ENCODE peak calls at places on chromosome 9, in nine cellular contexts. One of them, this sample, is unnamed.

GRCh38 chr9:128118971-128119665 is 8.4 kb downstream of the PTGES2 start:
- DNase-seq in activated T-cell treated with anti-CD3 and anti-CD28 coated beads for 24 hours: no peak
- DNase-seq in SJSA1: no peak
- DNase-seq in heart left ventricle: no peak
- DNase-seq in NCI-H345: no peak
- DNase-seq in T follicular helper cell: no peak
- DNase-seq in T1000: no peak
- DNase-seq in lower lobe of right lung: peak; percentile 29
- DNase-seq in HuH-7.5: no peak
- DNase-seq in this sample: no peak

GRCh38 chr9:81599837-81600236 is 89.5 kb downstream of the TLE1 start:
- DNase-seq in activated T-cell treated with anti-CD3 and anti-CD28 coated beads for 24 hours: no peak
- DNase-seq in SJSA1: no peak
- DNase-seq in heart left ventricle: no peak
- DNase-seq in NCI-H345: no peak
- DNase-seq in T follicular helper cell: no peak
- DNase-seq in T1000: no peak
- DNase-seq in lower lobe of right lung: no peak
- DNase-seq in HuH-7.5: no peak
- DNase-seq in this sample: no peak

GRCh38 chr9:9574080-9574479 is 1038.7 kb downstream of the PTPRD start:
- DNase-seq in activated T-cell treated with anti-CD3 and anti-CD28 coated beads for 24 hours: no peak
- DNase-seq in SJSA1: no peak
- DNase-seq in heart left ventricle: no peak
- DNase-seq in NCI-H345: no peak
- DNase-seq in T follicular helper cell: no peak
- DNase-seq in T1000: no peak
- DNase-seq in lower lobe of right lung: no peak
- DNase-seq in HuH-7.5: no peak
- DNase-seq in this sample: no peak

GRCh38 chr9:89414670-89415069 is 83.2 kb downstream of the SEMA4D start:
- DNase-seq in activated T-cell treated with anti-CD3 and anti-CD28 coated beads for 24 hours: no peak
- DNase-seq in SJSA1: no peak
- DNase-seq in heart left ventricle: no peak
- DNase-seq in NCI-H345: no peak
- DNase-seq in T follicular helper cell: no peak
- DNase-seq in T1000: no peak
- DNase-seq in lower lobe of right lung: no peak
- DNase-seq in HuH-7.5: no peak
- DNase-seq in this sample: no peak

GRCh38 chr9:78215706-78216105 is 20.2 kb upstream of the CEP78 start:
- DNase-seq in activated T-cell treated with anti-CD3 and anti-CD28 coated beads for 24 hours: no peak
- DNase-seq in SJSA1: no peak
- DNase-seq in heart left ventricle: no peak
- DNase-seq in NCI-H345: no peak
- DNase-seq in T follicular helper cell: no peak
- DNase-seq in T1000: no peak
- DNase-seq in lower lobe of right lung: no peak
- DNase-seq in HuH-7.5: no peak
- DNase-seq in this sample: no peak

GRCh38 chr9:84940294-84940693 is 270.8 kb downstream of the NTRK2 start:
- DNase-seq in activated T-cell treated with anti-CD3 and anti-CD28 coated beads for 24 hours: no peak
- DNase-seq in SJSA1: no peak
- DNase-seq in heart left ventricle: no peak
- DNase-seq in NCI-H345: no peak
- DNase-seq in T follicular helper cell: no peak
- DNase-seq in T1000: peak; percentile 37
- DNase-seq in lower lobe of right lung: no peak
- DNase-seq in HuH-7.5: no peak
- DNase-seq in this sample: peak; percentile 89

GRCh38 chr9:104871961-104872527 is 55.9 kb downstream of the ABCA1 start:
- DNase-seq in activated T-cell treated with anti-CD3 and anti-CD28 coated beads for 24 hours: no peak
- DNase-seq in SJSA1: no peak
- DNase-seq in heart left ventricle: no peak
- DNase-seq in NCI-H345: no peak
- DNase-seq in T follicular helper cell: no peak
- DNase-seq in T1000: no peak
- DNase-seq in lower lobe of right lung: no peak
- DNase-seq in HuH-7.5: no peak
- DNase-seq in this sample: no peak

GRCh38 chr9:95425910-95426551 is 90.7 kb downstream of the PTCH1 start:
- DNase-seq in activated T-cell treated with anti-CD3 and anti-CD28 coated beads for 24 hours: no peak
- DNase-seq in SJSA1: no peak
- DNase-seq in heart left ventricle: no peak
- DNase-seq in NCI-H345: no peak
- DNase-seq in T follicular helper cell: no peak
- DNase-seq in T1000: no peak
- DNase-seq in lower lobe of right lung: no peak
- DNase-seq in HuH-7.5: peak; percentile 43
- DNase-seq in this sample: peak; percentile 72

GRCh38 chr9:89387970-89388867 is 69.9 kb downstream of the SECISBP2 start:
- DNase-seq in activated T-cell treated with anti-CD3 and anti-CD28 coated beads for 24 hours: no peak
- DNase-seq in SJSA1: no peak
- DNase-seq in heart left ventricle: peak; percentile 27
- DNase-seq in NCI-H345: no peak
- DNase-seq in T follicular helper cell: no peak
- DNase-seq in T1000: no peak
- DNase-seq in lower lobe of right lung: peak; percentile 82
- DNase-seq in HuH-7.5: peak; percentile 43
- DNase-seq in this sample: peak; percentile 73

This sample was measured in RWPE1.